ENCODE peak calls at places on chromosomes 3 and 15, in five cellular contexts. U is GM06990; B is Right ventricle myocardium superior; C is stimulated activated naive CD8-positive, alpha-beta T cell treated with anti-CD3 and anti-CD28 coated beads, Interleukin-15, amount 100 ng/mL, for 72 hours; W is activated naive CD8-positive, alpha-beta T cell treated with anti-CD3 and anti-CD28 coated beads, Interleukin-2, amount 50 U/mL, for 24 hours. H is an unnamed sample.

GRCh38 chr3:5002174-5002870 is 23.1 kb downstream of the BHLHE40 start:
- DNase-seq in U (no peak), B (no peak), C (no peak), W (peak), H (peak)

GRCh38 chr3:152298393-152299242 is 29.9 kb downstream of the MBNL1 start:
- DNase-seq in U (peak), B (peak), C (peak), W (peak), H (no peak)

GRCh38 chr15:94855018-94855408 is 623.7 kb downstream of the MCTP2 start:
- DNase-seq in U (no peak), B (no peak), C (no peak), W (no peak), H (no peak)

GRCh38 chr15:85276508-85276907 is 103.9 kb upstream of the AKAP13 start:
- DNase-seq in U (no peak), B (no peak), C (no peak), W (no peak), H (no peak)

GRCh38 chr3:74693696-74694393 is 79.4 kb upstream of the CNTN3 start:
- DNase-seq in U (no peak), B (no peak), C (no peak), W (no peak), H (no peak)

GRCh38 chr15:30956216-30956803 is 35.1 kb downstream of the MTMR10 start:
- DNase-seq in U (no peak), B (no peak), C (no peak), W (no peak), H (no peak)

GRCh38 chr3:106058485-106058884 is 189.7 kb upstream of the CBLB start:
- DNase-seq in U (no peak), B (no peak), C (no peak), W (no peak), H (no peak)

GRCh38 chr3:69999191-70000027 is at the start of gene SAMMSON:
- DNase-seq in U (no peak), B (peak), C (no peak), W (no peak), H (no peak)

GRCh38 chr3:58170376-58170775 is 40.4 kb downstream of the DNASE1L3 start:
- DNase-seq in U (no peak), B (no peak), C (no peak), W (no peak), H (no peak)

GRCh38 chr15:93088981-93089854 is at the start of gene RGMA:
- DNase-seq in U (no peak), B (peak), C (no peak), W (no peak), H (no peak)

GRCh38 chr3:104785966-104786365 is 580.7 kb upstream of the ALCAM start:
- DNase-seq in U (no peak), B (no peak), C (no peak), W (no peak), H (no peak)

GRCh38 chr15:74307827-74308642 is 59.4 kb downstream of the CYP11A1 start:
- DNase-seq in U (no peak), B (no peak), C (peak), W (peak), H (peak)

GRCh38 chr3:168431436-168431835 is 335.7 kb upstream of the GOLIM4 start:
- DNase-seq in U (no peak), B (no peak), C (no peak), W (no peak), H (no peak)

GRCh38 chr3:194485876-194486539 is 794 bp downstream of the ATP13A3 start:
- DNase-seq in U (peak), B (peak), C (peak), W (peak), H (peak)

GRCh38 chr3:151765685-151766084 is 32.0 kb downstream of the AADACL2 start:
- DNase-seq in U (no peak), B (no peak), C (no peak), W (no peak), H (no peak)

GRCh38 chr3:32901005-32901932 is 50.2 kb upstream of the CCR4 start:
- DNase-seq in U (no peak), B (no peak), C (no peak), W (no peak), H (no peak)

GRCh38 chr15:81887913-81888312 is 157.9 kb downstream of the MEX3B start:
- DNase-seq in U (no peak), B (no peak), C (no peak), W (no peak), H (no peak)

GRCh38 chr3:186012137-186012536 is 74.3 kb upstream of the TRA2B start:
- DNase-seq in U (no peak), B (no peak), C (no peak), W (no peak), H (no peak)

GRCh38 chr3:180808823-180809575 is 103.5 kb upstream of the FXR1 start:
- DNase-seq in U (no peak), B (no peak), C (no peak), W (no peak), H (no peak)

GRCh38 chr3:50502584-50503423 is 630 bp downstream of the CACNA2D2 start:
- DNase-seq in U (no peak), B (no peak), C (no peak), W (peak), H (no peak)

GRCh38 chr3:38454179-38454883 is 641 bp downstream of the ACVR2B start:
- DNase-seq in U (peak), B (peak), C (peak), W (peak), H (no peak)

GRCh38 chr3:184368116-184368803 is 6.8 kb downstream of the POLR2H start:
- DNase-seq in U (no peak), B (no peak), C (no peak), W (no peak), H (no peak)

GRCh38 chr3:37574177-37574958 is 287.3 kb upstream of the CTDSPL start:
- DNase-seq in U (no peak), B (no peak), C (no peak), W (no peak), H (no peak)

GRCh38 chr15:25611603-25612002 is 172.8 kb upstream of the UBE3A start:
- DNase-seq in U (no peak), B (peak), C (no peak), W (no peak), H (no peak)

GRCh38 chr3:187955076-187955952 is 198.6 kb upstream of the LPP start:
- DNase-seq in U (no peak), B (peak), C (no peak), W (no peak), H (no peak)

GRCh38 chr3:138442433-138442832 is 8.0 kb downstream of the ESYT3 start:
- DNase-seq in U (no peak), B (no peak), C (no peak), W (no peak), H (no peak)